ENCODE peak calls at places on chromosome 4, in six cellular contexts. Z is NCI-H345; L is hypothalamus; O is endothelial cell; S is stimulated activated CD4-positive, alpha-beta T cell treated with anti-CD3 and anti-CD28 coated beads, Interleukin-1b, Interleukin-23, amount 100 ng/mL, for 24 hours; V is CD4-positive, alpha-beta T cell. W is an unnamed sample.

GRCh38 chr4:158610790-158611189 is 60.9 kb downstream of the C4orf46 start:
- DNase-seq in Z (no peak), L (no peak), O (no peak), S (no peak), V (no peak), W (no peak)

GRCh38 chr4:95087657-95088455 is 330.1 kb downstream of the BMPR1B start:
- DNase-seq in Z (no peak), L (no peak), O (no peak), S (no peak), V (no peak), W (peak)

GRCh38 chr4:10783351-10783750 is 98.8 kb upstream of the CLNK start:
- DNase-seq in Z (no peak), L (no peak), O (no peak), S (no peak), V (no peak), W (no peak)

GRCh38 chr4:121213940-121214339 is 49.8 kb upstream of the TNIP3 start:
- DNase-seq in Z (no peak), L (no peak), O (no peak), S (no peak), V (no peak), W (no peak)

GRCh38 chr4:110618091-110619000 is 4.5 kb downstream of the PITX2 start:
- DNase-seq in Z (no peak), L (no peak), O (peak), S (no peak), V (no peak), W (no peak)

GRCh38 chr4:121784401-121784800 is 16.7 kb upstream of the EXOSC9 start:
- DNase-seq in Z (no peak), L (no peak), O (no peak), S (no peak), V (no peak), W (no peak)

GRCh38 chr4:169307581-169307980 is 36.8 kb upstream of the SH3RF1 start:
- DNase-seq in Z (peak), L (no peak), O (no peak), S (no peak), V (no peak), W (no peak)

GRCh38 chr4:101418055-101418454 is 70.7 kb upstream of the PPP3CA start:
- DNase-seq in Z (no peak), L (no peak), O (no peak), S (peak), V (no peak), W (no peak)

GRCh38 chr4:7034262-7035081 is 8.7 kb upstream of the TADA2B start:
- DNase-seq in Z (no peak), L (peak), O (no peak), S (no peak), V (no peak), W (no peak)

GRCh38 chr4:21726255-21726815 is 222.2 kb downstream of the KCNIP4 start:
- DNase-seq in Z (no peak), L (no peak), O (no peak), S (no peak), V (no peak), W (no peak)

GRCh38 chr4:104146048-104146447 is 348.6 kb downstream of the CXXC4 start:
- DNase-seq in Z (no peak), L (no peak), O (no peak), S (no peak), V (no peak), W (no peak)

GRCh38 chr4:186627226-186627865 is 72.0 kb upstream of the MTNR1A start:
- DNase-seq in Z (peak), L (no peak), O (no peak), S (no peak), V (no peak), W (no peak)

GRCh38 chr4:177220376-177220775 is 89.3 kb upstream of the NEIL3 start:
- DNase-seq in Z (no peak), L (no peak), O (no peak), S (no peak), V (no peak), W (no peak)

GRCh38 chr4:2792711-2793577 is at the start of gene SH3BP2:
- DNase-seq in Z (peak), L (no peak), O (peak), S (peak), V (peak), W (peak)

GRCh38 chr4:80043534-80043933 is 29.5 kb downstream of the ANTXR2 start:
- DNase-seq in Z (no peak), L (no peak), O (no peak), S (no peak), V (no peak), W (no peak)

GRCh38 chr4:17168571-17168970 is 270.1 kb upstream of the LDB2 start:
- DNase-seq in Z (no peak), L (peak), O (no peak), S (no peak), V (no peak), W (peak)

GRCh38 chr4:159016527-159017137 is 86.2 kb upstream of the RAPGEF2 start:
- DNase-seq in Z (peak), L (no peak), O (no peak), S (no peak), V (no peak), W (no peak)

W was measured in BE2C.